ENCODE peak calls at places on chromosomes 12 and 14, in five cellular contexts. P is uterus, I is right lobe of liver, E is stomach, C is A549. H is an unnamed sample.
A peak's percentile ranks its signal among the peaks of the same experiment; 100 is the strongest.

GRCh38 chr14:60622920-60623263 is 26.4 kb downstream of the SIX1 start:
- DNase-seq in P (no peak), I (no peak), E (no peak), C (no peak), H (no peak)

GRCh38 chr12:118327381-118327780 is 45.3 kb downstream of the TAOK3 start:
- DNase-seq in P (no peak), I (no peak), E (no peak), C (no peak), H (no peak)

GRCh38 chr12:119148049-119148448 is 30.7 kb upstream of the HSPB8 start:
- DNase-seq in P (no peak), I (no peak), E (no peak), C (no peak), H (no peak)

GRCh38 chr12:70985850-70986249 is 65.3 kb upstream of the PTPRR start:
- DNase-seq in P (no peak), I (no peak), E (no peak), C (no peak), H (no peak)

GRCh38 chr14:76876076-76876475 is 49.9 kb downstream of the LRRC74A start:
- DNase-seq in P (peak; percentile 52), I (peak; percentile 53), E (peak; percentile 67), C (peak; percentile 86), H (peak; percentile 62)

GRCh38 chr14:100677152-100677924 is 49.4 kb upstream of the DLK1 start:
- DNase-seq in P (peak; percentile 41), I (no peak), E (no peak), C (no peak), H (no peak)

GRCh38 chr14:50762001-50762930 is 68.7 kb downstream of the NIN start:
- DNase-seq in P (no peak), I (no peak), E (no peak), C (no peak), H (no peak)

GRCh38 chr12:32399373-32400113 is at the start of gene FGD4:
- DNase-seq in P (peak; percentile 61), I (peak; percentile 93), E (peak; percentile 92), C (peak; percentile 88), H (peak; percentile 93)

GRCh38 chr14:104179126-104179525 is 40.7 kb downstream of the KIF26A start:
- DNase-seq in P (no peak), I (no peak), E (peak; percentile 74), C (no peak), H (peak; percentile 33)

GRCh38 chr12:1670244-1670814 is 20.5 kb upstream of the ADIPOR2 start:
- DNase-seq in P (no peak), I (peak; percentile 60), E (peak; percentile 72), C (no peak), H (no peak)

GRCh38 chr14:83347874-83348273 is 1814.2 kb upstream of the SEL1L start:
- DNase-seq in P (no peak), I (no peak), E (no peak), C (no peak), H (no peak)

GRCh38 chr14:90839889-90840266 is 23.6 kb upstream of the TTC7B start:
- DNase-seq in P (peak; percentile 10), I (no peak), E (no peak), C (no peak), H (no peak)

GRCh38 chr14:35333797-35334743 is 41.9 kb downstream of the PSMA6 start:
- DNase-seq in P (no peak), I (no peak), E (no peak), C (no peak), H (no peak)

GRCh38 chr12:104182144-104182543 is 33.4 kb upstream of the TXNRD1 start:
- DNase-seq in P (peak; percentile 87), I (peak; percentile 69), E (peak; percentile 49), C (no peak), H (peak; percentile 36)
- H3K4me3 ChIP-seq in P (no peak overlapping the region), I (no peak overlapping the region), E (no peak overlapping the region), C (no peak overlapping the region), H (no peak overlapping the region)

GRCh38 chr12:40505327-40505726 is 186.9 kb upstream of the CNTN1 start:
- DNase-seq in P (no peak), I (no peak), E (no peak), C (no peak), H (no peak)

GRCh38 chr12:40502322-40502721 is 189.9 kb upstream of the CNTN1 start:
- DNase-seq in P (no peak), I (no peak), E (no peak), C (no peak), H (no peak)

GRCh38 chr12:40499856-40500255 is 192.4 kb upstream of the CNTN1 start:
- DNase-seq in P (no peak), I (no peak), E (no peak), C (no peak), H (no peak)
- TF ChIP-seq POLR2A in P (no peak), I (no peak), E (no peak), C (no peak), H (no peak)

GRCh38 chr12:130280226-130280625 is 57.5 kb upstream of the PIWIL1 start:
- DNase-seq in P (no peak), I (no peak), E (no peak), C (no peak), H (no peak)
- H3K4me3 ChIP-seq in P (no peak overlapping the region), I (no peak overlapping the region), E (no peak overlapping the region), C (no peak overlapping the region), H (no peak overlapping the region)

GRCh38 chr14:92039720-92040430 is at the start of gene TRIP11:
- DNase-seq in P (peak; percentile 86), I (peak; percentile 95), E (peak; percentile 95), C (peak; percentile 94), H (peak; percentile 92)
- TF ChIP-seq POLR2A in P (peak; percentile 46), I (peak; percentile 95), E (peak; percentile 83), C (peak; percentile 98), H (no peak)

GRCh38 chr14:31410048-31410654 is 10.2 kb downstream of the HEATR5A start:
- DNase-seq in P (no peak), I (no peak), E (no peak), C (no peak), H (no peak)
- H3K4me3 ChIP-seq in P (no peak overlapping the region), I (no peak overlapping the region), E (no peak overlapping the region), C (no peak overlapping the region), H (no peak overlapping the region)

DNA sequence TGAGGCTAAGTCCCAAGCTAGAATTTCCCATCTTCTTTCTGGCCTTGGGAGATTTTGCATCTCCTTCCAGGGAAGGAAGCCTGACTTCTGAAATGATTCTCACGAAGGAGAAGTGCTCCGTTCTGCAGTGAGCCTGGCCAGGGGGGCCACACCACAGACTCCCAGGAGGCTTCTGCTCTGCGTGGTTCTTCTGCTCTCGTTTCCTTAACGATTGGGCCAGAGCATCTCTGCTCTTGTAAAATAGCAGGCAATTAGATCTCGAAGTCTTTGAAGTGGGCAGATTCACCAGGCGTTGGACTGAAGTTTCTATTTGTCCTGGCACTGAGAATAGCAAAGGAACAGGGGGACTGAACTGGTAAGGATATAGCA is 6.7 kb upstream of the BATF start:
- DNase-seq in P (no peak), I (no peak), E (no peak), C (no peak), H (no peak)
- TF ChIP-seq POLR2A in P (no peak), I (no peak), E (no peak), C (no peak), H (no peak)

H was measured in thyroid gland.